ENCODE peak calls at places on chromosomes 13 and 19, in eight cellular contexts. V is NB4, W is mammary epithelial cell, U is osteoblast, S is body of pancreas, O is GM12865, Y is fibroblast of pulmonary artery, N is SK-N-SH. Z is an unnamed sample.

GRCh38 chr19:1470864-1471513 is 8.0 kb downstream of the C19orf25 start:
- DNase-seq in V (no peak), W (no peak), U (peak; percentile 97), S (no peak), O (no peak), Y (no peak), N (no peak), Z (no peak)

GRCh38 chr19:44850641-44851109 is 4.6 kb downstream of the NECTIN2 start:
- DNase-seq in V (no peak), W (no peak), U (no peak), S (no peak), O (no peak), Y (no peak), N (no peak), Z (no peak)

GRCh38 chr13:114064516-114065140 is 67.8 kb downstream of the RASA3 start:
- DNase-seq in V (no peak), W (peak; percentile 37), U (no peak), S (no peak), O (peak; percentile 55), Y (peak; percentile 45), N (peak; percentile 83), Z (no peak)

GRCh38 chr19:4597975-4598671 is 38.6 kb upstream of the SEMA6B start:
- DNase-seq in V (peak; percentile 55), W (no peak), U (peak; percentile 83), S (no peak), O (peak; percentile 52), Y (no peak), N (peak; percentile 86), Z (no peak)

GRCh38 chr19:29945017-29945416 is 3.0 kb downstream of the URI1 start:
- DNase-seq in V (no peak), W (no peak), U (no peak), S (no peak), O (no peak), Y (no peak), N (no peak), Z (no peak)

GRCh38 chr13:113667771-113668490 is 912 bp downstream of the GRK1 start:
- DNase-seq in V (no peak), W (no peak), U (peak; percentile 71), S (no peak), O (no peak), Y (no peak), N (no peak), Z (no peak)

GRCh38 chr13:113955235-113955634 is 18.6 kb downstream of the C13orf46 start:
- DNase-seq in V (no peak), W (no peak), U (no peak), S (no peak), O (no peak), Y (no peak), N (no peak), Z (no peak)

GRCh38 chr13:99961634-99962033 is 9.9 kb downstream of the ZIC5 start:
- DNase-seq in V (no peak), W (no peak), U (no peak), S (no peak), O (no peak), Y (no peak), N (no peak), Z (no peak)

GRCh38 chr13:69553976-69554375 is 553.6 kb upstream of the ATXN8OS start:
- DNase-seq in V (no peak), W (no peak), U (no peak), S (no peak), O (no peak), Y (no peak), N (no peak), Z (no peak)

GRCh38 chr13:48377857-48378256 is 35.1 kb downstream of the LPAR6 start:
- DNase-seq in V (no peak), W (no peak), U (no peak), S (no peak), O (no peak), Y (no peak), N (no peak), Z (no peak)

GRCh38 chr19:50205681-50206138 is 2.3 kb downstream of the MYH14 start:
- DNase-seq in V (no peak), W (no peak), U (peak; percentile 49), S (peak; percentile 50), O (no peak), Y (no peak), N (no peak), Z (no peak)

GRCh38 chr19:588093-588742 is 1.5 kb upstream of the HCN2 start:
- DNase-seq in V (peak; percentile 77), W (peak; percentile 75), U (peak; percentile 99), S (peak; percentile 50), O (peak; percentile 75), Y (peak; percentile 74), N (peak; percentile 92), Z (no peak)

GRCh38 chr19:28727133-28727834 is 485.7 kb downstream of the UQCRFS1 start:
- DNase-seq in V (no peak), W (no peak), U (no peak), S (peak; percentile 42), O (no peak), Y (peak; percentile 21), N (peak; percentile 65), Z (no peak)

GRCh38 chr19:37655689-37656491 is 625 bp upstream of the ZFP30 start:
- DNase-seq in V (peak; percentile 85), W (peak; percentile 86), U (peak; percentile 92), S (peak; percentile 81), O (peak; percentile 89), Y (peak; percentile 76), N (peak; percentile 89), Z (no peak)

GRCh38 chr19:2164020-2164988 is 571 bp downstream of the DOT1L start:
- DNase-seq in V (no peak), W (peak; percentile 31), U (peak; percentile 95), S (no peak), O (peak; percentile 39), Y (no peak), N (no peak), Z (no peak)

GRCh38 chr13:77333521-77334083 is 6.7 kb upstream of the MYCBP2 start:
- DNase-seq in V (peak; percentile 91), W (no peak), U (no peak), S (no peak), O (no peak), Y (no peak), N (peak; percentile 42), Z (no peak)

GRCh38 chr13:51826606-51827005 is 18.4 kb downstream of the TMEM272 start:
- DNase-seq in V (peak; percentile 67), W (peak; percentile 48), U (no peak), S (no peak), O (no peak), Y (peak; percentile 31), N (no peak), Z (no peak)

GRCh38 chr13:51823861-51824260 is 19.9 kb upstream of the DHRS12 start:
- DNase-seq in V (no peak), W (no peak), U (no peak), S (no peak), O (no peak), Y (peak; percentile 43), N (no peak), Z (no peak)

GRCh38 chr13:51827254-51827653 is 17.7 kb downstream of the TMEM272 start:
- DNase-seq in V (peak; percentile 93), W (no peak), U (no peak), S (no peak), O (no peak), Y (no peak), N (no peak), Z (no peak)

GRCh38 chr13:51825165-51825592 is 19.8 kb downstream of the TMEM272 start:
- DNase-seq in V (peak; percentile 97), W (peak; percentile 41), U (no peak), S (no peak), O (peak; percentile 31), Y (peak; percentile 81), N (no peak), Z (no peak)

DNA sequence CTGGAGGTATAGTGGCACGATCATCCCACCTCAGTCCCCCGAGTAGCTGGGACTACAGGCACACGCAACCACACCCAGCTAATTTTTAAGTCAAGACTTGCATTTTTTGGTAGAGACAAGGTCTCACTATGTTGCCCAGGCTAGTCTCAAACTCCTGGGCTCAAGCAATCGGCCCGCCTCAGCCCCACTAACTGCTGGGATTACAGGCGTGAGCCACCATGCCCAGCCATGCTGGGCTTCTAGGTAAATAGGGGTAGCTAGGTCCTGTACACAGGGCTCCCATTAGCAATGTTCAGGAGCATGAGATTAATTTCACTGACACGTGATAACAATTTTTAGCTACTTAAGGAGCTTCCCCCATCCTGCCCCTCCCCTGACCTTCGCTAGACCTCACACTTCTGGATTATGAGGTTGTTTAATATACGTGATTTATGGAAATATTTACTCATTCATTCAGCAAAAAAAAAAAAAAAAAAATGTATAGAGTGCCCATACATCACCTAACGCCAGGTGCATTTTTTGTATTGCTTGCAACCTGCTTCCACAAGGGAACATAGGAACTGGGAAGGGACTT is 19.2 kb downstream of the TMEM272 start:
- DNase-seq in V (no peak), W (no peak), U (no peak), S (no peak), O (no peak), Y (no peak), N (no peak), Z (no peak)
- H3K4me3 ChIP-seq in V (no peak overlapping the region), W (no peak overlapping the region), U (no peak overlapping the region), S (no peak overlapping the region), O (no peak overlapping the region), Y (no peak overlapping the region), N (no peak overlapping the region), Z (no peak overlapping the region)

DNA sequence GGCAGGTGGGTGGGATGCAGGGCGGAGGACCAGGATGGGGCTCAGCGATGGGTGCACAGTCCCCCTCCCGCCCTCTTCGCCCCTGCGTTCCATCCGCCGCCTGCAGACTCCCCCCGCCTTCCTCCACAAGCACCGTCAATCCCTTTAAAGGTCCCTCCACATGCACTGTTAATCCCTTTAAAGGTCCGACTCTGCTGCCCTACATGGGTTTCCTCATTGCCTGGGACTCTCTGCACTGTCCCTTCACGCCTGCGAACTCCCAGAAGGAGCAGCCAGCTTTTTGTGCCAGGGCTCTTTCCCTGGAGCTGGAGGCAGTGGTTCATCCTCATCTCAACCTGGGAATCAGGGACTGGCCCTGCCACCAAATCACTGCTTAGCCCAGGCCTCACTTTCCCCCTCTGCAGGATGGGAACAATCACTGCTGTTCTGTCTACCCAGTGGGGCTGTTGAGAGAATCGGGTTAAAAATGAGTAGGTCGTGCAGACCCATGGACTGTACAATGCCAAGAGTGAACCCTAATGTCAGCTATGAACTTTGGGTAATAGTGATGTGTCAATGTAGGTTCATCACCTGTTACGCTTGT is 20.4 kb downstream of the ZNF574 start:
- DNase-seq in V (no peak), W (no peak), U (peak; percentile 83), S (no peak), O (no peak), Y (no peak), N (no peak), Z (no peak)
- TF ChIP-seq CTCF in V (no peak), W (no peak), U (no peak), S (no peak), O (no peak), Y (no peak), N (no peak), Z (no peak)

GRCh38 chr19:16470541-16470910 is 1.2 kb downstream of the EPS15L1 start:
- DNase-seq in V (no peak), W (no peak), U (peak; percentile 85), S (no peak), O (no peak), Y (no peak), N (no peak), Z (no peak)
- H3K4me3 ChIP-seq in V (peak overlapping the region; percentile 85), W (peak overlapping the region; percentile 70), U (peak overlapping the region; percentile 90), S (no peak overlapping the region), O (peak overlapping the region; percentile 79), Y (peak overlapping the region; percentile 79), N (peak overlapping the region; percentile 77), Z (peak overlapping the region; percentile 67)

DNA sequence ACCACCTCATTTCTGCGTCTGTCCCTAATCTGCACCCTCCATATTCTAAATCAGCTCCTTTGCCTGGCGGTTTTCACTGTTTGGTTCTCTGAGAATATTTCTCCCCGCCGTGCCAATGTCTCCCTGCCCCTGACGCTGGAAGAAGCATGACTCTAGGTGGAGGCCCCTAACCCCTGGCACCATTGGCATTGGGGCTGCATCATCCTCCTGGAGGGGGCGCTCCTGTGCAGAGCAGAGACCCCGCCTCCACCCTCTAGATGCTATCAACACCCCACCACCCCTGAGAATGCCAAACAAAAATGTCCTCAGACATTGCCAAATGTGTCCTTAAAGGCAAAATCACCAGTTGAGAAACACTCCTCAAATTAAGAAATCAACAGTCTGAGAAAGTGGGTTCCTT is 6.5 kb downstream of the ZSCAN5B start:
- DNase-seq in V (no peak), W (no peak), U (no peak), S (no peak), O (no peak), Y (no peak), N (no peak), Z (no peak)
- TF ChIP-seq CTCF in V (no peak), W (no peak), U (no peak), S (no peak), O (no peak), Y (no peak), N (no peak), Z (no peak)

Z was measured in AG04449.